ENCODE peak calls at places on chromosome 9, in ten cellular contexts. One of them, this sample, is unnamed. For H3K4me1, the result is how much of the 10 kb centered on the place peaks cover.

GRCh38 chr9:105978822-105979221 is 284.5 kb downstream of the TMEM38B start:
- DNase-seq in DND-41: no peak
- DNase-seq in mammary epithelial cell: no peak
- DNase-seq in upper lobe of right lung: no peak
- DNase-seq in ascending aorta: no peak
- DNase-seq in tibial nerve: no peak
- DNase-seq in endothelial cell of umbilical vein: no peak
- DNase-seq in gastrocnemius medialis: no peak
- DNase-seq in adrenal gland: no peak
- DNase-seq in tibial artery: no peak
- DNase-seq in this sample: no peak

GRCh38 chr9:78775211-78775610 is 478.3 kb downstream of the PSAT1 start:
- DNase-seq in DND-41: no peak
- DNase-seq in mammary epithelial cell: no peak
- DNase-seq in upper lobe of right lung: no peak
- DNase-seq in ascending aorta: no peak
- DNase-seq in tibial nerve: no peak
- DNase-seq in endothelial cell of umbilical vein: no peak
- DNase-seq in gastrocnemius medialis: no peak
- DNase-seq in adrenal gland: no peak
- DNase-seq in tibial artery: no peak
- DNase-seq in this sample: no peak

GRCh38 chr9:37529111-37529510 is 43.4 kb downstream of the POLR1E start:
- DNase-seq in DND-41: no peak
- DNase-seq in mammary epithelial cell: peak
- DNase-seq in upper lobe of right lung: no peak
- DNase-seq in ascending aorta: no peak
- DNase-seq in tibial nerve: no peak
- DNase-seq in endothelial cell of umbilical vein: no peak
- DNase-seq in gastrocnemius medialis: peak
- DNase-seq in adrenal gland: no peak
- DNase-seq in tibial artery: no peak
- DNase-seq in this sample: peak

GRCh38 chr9:71793386-71794105 is 25.2 kb upstream of the CEMIP2 start:
- DNase-seq in DND-41: no peak
- DNase-seq in mammary epithelial cell: no peak
- DNase-seq in upper lobe of right lung: no peak
- DNase-seq in ascending aorta: no peak
- DNase-seq in tibial nerve: no peak
- DNase-seq in endothelial cell of umbilical vein: no peak
- DNase-seq in gastrocnemius medialis: no peak
- DNase-seq in adrenal gland: no peak
- DNase-seq in tibial artery: no peak
- DNase-seq in this sample: no peak

GRCh38 chr9:14272924-14273528 is 40.9 kb downstream of the NFIB start:
- DNase-seq in DND-41: no peak
- DNase-seq in mammary epithelial cell: no peak
- DNase-seq in upper lobe of right lung: no peak
- DNase-seq in ascending aorta: no peak
- DNase-seq in tibial nerve: no peak
- DNase-seq in endothelial cell of umbilical vein: peak
- DNase-seq in gastrocnemius medialis: no peak
- DNase-seq in adrenal gland: no peak
- DNase-seq in tibial artery: no peak
- DNase-seq in this sample: no peak

GRCh38 chr9:84953797-84954695 is 284.5 kb downstream of the NTRK2 start:
- DNase-seq in DND-41: peak
- DNase-seq in mammary epithelial cell: peak
- DNase-seq in upper lobe of right lung: peak
- DNase-seq in ascending aorta: peak
- DNase-seq in tibial nerve: peak
- DNase-seq in endothelial cell of umbilical vein: peak
- DNase-seq in gastrocnemius medialis: peak
- DNase-seq in adrenal gland: peak
- DNase-seq in tibial artery: peak
- DNase-seq in this sample: peak

GRCh38 chr9:114830546-114830945 is 24.7 kb upstream of the TNFSF15 start:
- DNase-seq in DND-41: no peak
- DNase-seq in mammary epithelial cell: peak
- DNase-seq in upper lobe of right lung: no peak
- DNase-seq in ascending aorta: no peak
- DNase-seq in tibial nerve: no peak
- DNase-seq in endothelial cell of umbilical vein: no peak
- DNase-seq in gastrocnemius medialis: no peak
- DNase-seq in adrenal gland: no peak
- DNase-seq in tibial artery: no peak
- DNase-seq in this sample: no peak

GRCh38 chr9:85137606-85138150 is 468.1 kb downstream of the NTRK2 start:
- DNase-seq in DND-41: no peak
- DNase-seq in mammary epithelial cell: no peak
- DNase-seq in upper lobe of right lung: no peak
- DNase-seq in ascending aorta: no peak
- DNase-seq in tibial nerve: no peak
- DNase-seq in endothelial cell of umbilical vein: no peak
- DNase-seq in gastrocnemius medialis: no peak
- DNase-seq in adrenal gland: no peak
- DNase-seq in tibial artery: no peak
- DNase-seq in this sample: no peak

DNA sequence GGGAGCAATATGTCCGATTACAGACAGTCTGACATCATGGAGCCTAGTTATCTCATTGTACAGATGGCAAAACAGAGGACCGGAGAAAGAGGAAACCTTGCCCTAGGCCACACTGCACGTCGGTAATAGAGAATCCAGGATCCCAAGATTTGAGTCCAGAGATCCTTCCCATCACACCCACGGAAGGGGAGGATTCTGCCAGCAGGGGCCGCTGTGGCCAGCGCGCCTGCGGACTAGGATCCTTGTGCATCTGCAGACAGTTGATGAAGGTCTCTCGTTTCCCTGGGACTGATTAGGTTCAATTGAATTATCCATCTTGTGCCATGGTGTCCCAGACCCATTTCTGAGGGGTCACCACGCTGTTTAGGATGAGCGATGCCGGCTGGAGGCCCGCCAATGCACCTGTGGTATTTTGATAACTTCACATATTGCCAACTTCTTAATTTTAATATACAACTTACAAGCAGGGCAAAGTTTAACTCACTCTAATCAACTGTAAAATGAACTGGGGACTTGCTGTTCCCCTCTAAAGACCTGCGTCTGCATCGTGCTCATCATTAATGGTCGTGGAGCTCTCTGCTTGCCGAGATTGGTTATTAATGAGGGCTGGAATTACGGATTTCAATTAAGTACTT is 592.7 kb upstream of the BRINP1 start:
- DNase-seq in DND-41: no peak
- DNase-seq in mammary epithelial cell: no peak
- DNase-seq in upper lobe of right lung: peak
- DNase-seq in ascending aorta: no peak
- DNase-seq in tibial nerve: no peak
- DNase-seq in endothelial cell of umbilical vein: peak
- DNase-seq in gastrocnemius medialis: peak
- DNase-seq in adrenal gland: peak
- DNase-seq in tibial artery: no peak
- DNase-seq in this sample: peak
- TF ChIP-seq CTCF in DND-41: peak
- TF ChIP-seq CTCF in mammary epithelial cell: peak
- TF ChIP-seq CTCF in upper lobe of right lung: peak
- TF ChIP-seq CTCF in ascending aorta: peak
- TF ChIP-seq CTCF in tibial nerve: peak
- TF ChIP-seq CTCF in endothelial cell of umbilical vein: peak
- TF ChIP-seq CTCF in gastrocnemius medialis: peak
- TF ChIP-seq CTCF in adrenal gland: peak
- TF ChIP-seq CTCF in tibial artery: peak
- TF ChIP-seq CTCF in this sample: peak

GRCh38 chr9:104746798-104747197 is 685 bp upstream of the NIPSNAP3A start:
- DNase-seq in DND-41: no peak
- DNase-seq in mammary epithelial cell: no peak
- DNase-seq in upper lobe of right lung: no peak
- DNase-seq in ascending aorta: no peak
- DNase-seq in tibial nerve: no peak
- DNase-seq in endothelial cell of umbilical vein: no peak
- DNase-seq in gastrocnemius medialis: no peak
- DNase-seq in adrenal gland: no peak
- DNase-seq in tibial artery: no peak
- DNase-seq in this sample: no peak

GRCh38 chr9:104747245-104747564 is 278 bp upstream of the NIPSNAP3A start:
- DNase-seq in DND-41: no peak
- DNase-seq in mammary epithelial cell: no peak
- DNase-seq in upper lobe of right lung: no peak
- DNase-seq in ascending aorta: no peak
- DNase-seq in tibial nerve: no peak
- DNase-seq in endothelial cell of umbilical vein: no peak
- DNase-seq in gastrocnemius medialis: no peak
- DNase-seq in adrenal gland: no peak
- DNase-seq in tibial artery: no peak
- DNase-seq in this sample: no peak

GRCh38 chr9:104748359-104749031 is 1.0 kb downstream of the NIPSNAP3A start:
- DNase-seq in DND-41: no peak
- DNase-seq in mammary epithelial cell: peak
- DNase-seq in upper lobe of right lung: no peak
- DNase-seq in ascending aorta: no peak
- DNase-seq in tibial nerve: no peak
- DNase-seq in endothelial cell of umbilical vein: peak
- DNase-seq in gastrocnemius medialis: no peak
- DNase-seq in adrenal gland: no peak
- DNase-seq in tibial artery: no peak
- DNase-seq in this sample: no peak

GRCh38 chr9:104747565-104748358 is at the start of gene NIPSNAP3A:
- DNase-seq in DND-41: peak
- DNase-seq in mammary epithelial cell: peak
- DNase-seq in upper lobe of right lung: peak
- DNase-seq in ascending aorta: peak
- DNase-seq in tibial nerve: peak
- DNase-seq in endothelial cell of umbilical vein: peak
- DNase-seq in gastrocnemius medialis: peak
- DNase-seq in adrenal gland: peak
- DNase-seq in tibial artery: peak
- DNase-seq in this sample: peak

GRCh38 chr9:104750185-104750762 is 2.8 kb downstream of the NIPSNAP3A start:
- DNase-seq in DND-41: no peak
- DNase-seq in mammary epithelial cell: no peak
- DNase-seq in upper lobe of right lung: no peak
- DNase-seq in ascending aorta: no peak
- DNase-seq in tibial nerve: no peak
- DNase-seq in endothelial cell of umbilical vein: no peak
- DNase-seq in gastrocnemius medialis: no peak
- DNase-seq in adrenal gland: no peak
- DNase-seq in tibial artery: no peak
- DNase-seq in this sample: no peak
- H3K4me1 ChIP-seq in DND-41: under half
- H3K4me1 ChIP-seq in mammary epithelial cell: under half
- H3K4me1 ChIP-seq in upper lobe of right lung: under half
- H3K4me1 ChIP-seq in ascending aorta: under half
- H3K4me1 ChIP-seq in tibial nerve: under half
- H3K4me1 ChIP-seq in endothelial cell of umbilical vein: under half
- H3K4me1 ChIP-seq in gastrocnemius medialis: under half
- H3K4me1 ChIP-seq in adrenal gland: under half
- H3K4me1 ChIP-seq in tibial artery: under half
- H3K4me1 ChIP-seq in this sample: under half

GRCh38 chr9:113299800-113300292 is 3.3 kb downstream of the RNF183 start:
- DNase-seq in DND-41: no peak
- DNase-seq in mammary epithelial cell: no peak
- DNase-seq in upper lobe of right lung: no peak
- DNase-seq in ascending aorta: no peak
- DNase-seq in tibial nerve: no peak
- DNase-seq in endothelial cell of umbilical vein: peak
- DNase-seq in gastrocnemius medialis: no peak
- DNase-seq in adrenal gland: no peak
- DNase-seq in tibial artery: peak
- DNase-seq in this sample: no peak

GRCh38 chr9:113306566-113306965 is 3.4 kb upstream of the RNF183 start:
- DNase-seq in DND-41: no peak
- DNase-seq in mammary epithelial cell: no peak
- DNase-seq in upper lobe of right lung: no peak
- DNase-seq in ascending aorta: no peak
- DNase-seq in tibial nerve: no peak
- DNase-seq in endothelial cell of umbilical vein: no peak
- DNase-seq in gastrocnemius medialis: no peak
- DNase-seq in adrenal gland: no peak
- DNase-seq in tibial artery: no peak
- DNase-seq in this sample: no peak

GRCh38 chr9:113298924-113299770 is 4.0 kb downstream of the RNF183 start:
- DNase-seq in DND-41: no peak
- DNase-seq in mammary epithelial cell: no peak
- DNase-seq in upper lobe of right lung: no peak
- DNase-seq in ascending aorta: no peak
- DNase-seq in tibial nerve: no peak
- DNase-seq in endothelial cell of umbilical vein: no peak
- DNase-seq in gastrocnemius medialis: no peak
- DNase-seq in adrenal gland: no peak
- DNase-seq in tibial artery: no peak
- DNase-seq in this sample: no peak

GRCh38 chr9:113307401-113307975 is 4.3 kb upstream of the RNF183 start:
- DNase-seq in DND-41: no peak
- DNase-seq in mammary epithelial cell: no peak
- DNase-seq in upper lobe of right lung: no peak
- DNase-seq in ascending aorta: no peak
- DNase-seq in tibial nerve: no peak
- DNase-seq in endothelial cell of umbilical vein: no peak
- DNase-seq in gastrocnemius medialis: no peak
- DNase-seq in adrenal gland: no peak
- DNase-seq in tibial artery: no peak
- DNase-seq in this sample: no peak

DNA sequence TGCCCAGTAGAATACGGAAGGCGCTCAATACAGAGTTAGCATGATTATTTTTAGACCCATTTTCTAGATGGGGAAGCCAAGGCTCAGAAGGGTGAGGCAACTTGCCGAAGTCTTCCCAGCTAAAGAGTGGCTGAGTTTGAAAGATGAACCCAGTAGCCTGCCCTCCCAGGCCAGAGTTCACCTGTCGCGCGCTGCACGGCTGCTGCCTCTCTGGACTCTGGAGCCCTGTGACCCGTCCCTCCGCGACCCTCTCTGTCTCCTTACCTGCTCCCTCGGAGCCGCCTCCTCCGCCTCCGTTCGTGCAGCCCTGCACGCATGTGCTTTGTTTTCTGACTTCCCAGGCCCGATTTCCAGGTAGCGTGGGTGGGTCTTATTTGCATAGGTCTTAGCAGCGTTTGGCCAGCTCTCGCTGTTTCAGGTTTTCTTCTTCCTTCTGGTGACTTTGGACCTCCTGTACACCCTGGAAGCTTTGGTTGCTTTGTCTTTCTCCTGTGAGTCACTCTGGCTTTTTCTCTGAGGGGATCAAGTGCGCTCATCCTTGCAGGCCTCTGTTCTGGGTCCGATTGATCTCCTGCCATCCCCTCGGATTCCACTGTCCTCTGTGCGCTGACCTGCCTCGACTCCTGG is at the start of gene RNF183:
- DNase-seq in DND-41: no peak
- DNase-seq in mammary epithelial cell: no peak
- DNase-seq in upper lobe of right lung: no peak
- DNase-seq in ascending aorta: no peak
- DNase-seq in tibial nerve: no peak
- DNase-seq in endothelial cell of umbilical vein: no peak
- DNase-seq in gastrocnemius medialis: no peak
- DNase-seq in adrenal gland: no peak
- DNase-seq in tibial artery: no peak
- DNase-seq in this sample: peak
- TF ChIP-seq CTCF in DND-41: no peak
- TF ChIP-seq CTCF in mammary epithelial cell: no peak
- TF ChIP-seq CTCF in upper lobe of right lung: no peak
- TF ChIP-seq CTCF in ascending aorta: no peak
- TF ChIP-seq CTCF in tibial nerve: no peak
- TF ChIP-seq CTCF in endothelial cell of umbilical vein: no peak
- TF ChIP-seq CTCF in gastrocnemius medialis: no peak
- TF ChIP-seq CTCF in adrenal gland: no peak
- TF ChIP-seq CTCF in tibial artery: no peak
- TF ChIP-seq CTCF in this sample: no peak

GRCh38 chr9:113600871-113601545 is 137.5 kb downstream of the RGS3 start:
- DNase-seq in DND-41: no peak
- DNase-seq in mammary epithelial cell: no peak
- DNase-seq in upper lobe of right lung: no peak
- DNase-seq in ascending aorta: no peak
- DNase-seq in tibial nerve: no peak
- DNase-seq in endothelial cell of umbilical vein: no peak
- DNase-seq in gastrocnemius medialis: no peak
- DNase-seq in adrenal gland: no peak
- DNase-seq in tibial artery: no peak
- DNase-seq in this sample: no peak
- H3K4me1 ChIP-seq in DND-41: under half
- H3K4me1 ChIP-seq in mammary epithelial cell: under half
- H3K4me1 ChIP-seq in upper lobe of right lung: half or more
- H3K4me1 ChIP-seq in ascending aorta: under half
- H3K4me1 ChIP-seq in tibial nerve: under half
- H3K4me1 ChIP-seq in endothelial cell of umbilical vein: half or more
- H3K4me1 ChIP-seq in gastrocnemius medialis: under half
- H3K4me1 ChIP-seq in adrenal gland: under half
- H3K4me1 ChIP-seq in tibial artery: half or more
- H3K4me1 ChIP-seq in this sample: under half

This sample was measured in upper lobe of left lung.